ENCODE peak calls at places on chromosomes 6 and 20, in seven cellular contexts. J is NCI-H1105; A is A549; V is B cell; N is NT2/D1; B is stimulated activated naive CD8-positive, alpha-beta T cell treated with anti-CD3 and anti-CD28 coated beads, Interleukin-15, Interleukin-2, amounts not matched to agents 100 U/mL and 50 U/mL, for 24 hours; S is HTR-8/SVneo. Z is an unnamed sample.
A peak's percentile ranks its signal among the peaks of the same experiment; 100 is the strongest.

GRCh38 chr6:100203391-100203790 is 209.4 kb upstream of the MCHR2 start:
- DNase-seq in J (no peak), A (peak; percentile 86), V (no peak), N (no peak), B (no peak), S (peak; percentile 60), Z (no peak)

GRCh38 chr20:41222703-41223102 is 85.4 kb downstream of the PLCG1 start:
- DNase-seq in J (no peak), A (no peak), V (no peak), N (no peak), B (no peak), S (no peak), Z (no peak)

GRCh38 chr20:35947489-35947888 is 6.8 kb downstream of the SCAND1 start:
- DNase-seq in J (no peak), A (peak; percentile 68), V (peak; percentile 37), N (no peak), B (peak; percentile 29), S (peak; percentile 44), Z (peak; percentile 42)

GRCh38 chr6:165031491-165031890 is 277.9 kb downstream of the C6orf118 start:
- DNase-seq in J (no peak), A (no peak), V (no peak), N (no peak), B (no peak), S (no peak), Z (no peak)

GRCh38 chr6:111837007-111837406 is 36.2 kb downstream of the FYN start:
- DNase-seq in J (no peak), A (no peak), V (no peak), N (no peak), B (no peak), S (no peak), Z (no peak)

GRCh38 chr6:27752038-27752885 is 159.9 kb downstream of the OR2B2 start:
- DNase-seq in J (peak; percentile 81), A (peak; percentile 79), V (peak; percentile 81), N (no peak), B (peak; percentile 52), S (peak; percentile 65), Z (peak; percentile 44)

GRCh38 chr20:50636601-50637539 is 54.5 kb downstream of the RIPOR3 start:
- DNase-seq in J (no peak), A (no peak), V (no peak), N (no peak), B (no peak), S (no peak), Z (no peak)

GRCh38 chr6:94401311-94401710 is 982.0 kb upstream of the EPHA7 start:
- DNase-seq in J (no peak), A (no peak), V (no peak), N (no peak), B (no peak), S (no peak), Z (no peak)

GRCh38 chr20:787827-788226 is 19.5 kb upstream of the SLC52A3 start:
- DNase-seq in J (no peak), A (no peak), V (no peak), N (no peak), B (no peak), S (no peak), Z (no peak)

GRCh38 chr20:6700563-6701328 is 66.7 kb upstream of the BMP2 start:
- DNase-seq in J (no peak), A (no peak), V (no peak), N (no peak), B (no peak), S (no peak), Z (no peak)

Z was measured in GM13977.